ENCODE peak calls at places on chromosomes 12 and 14, in five cellular contexts. One of them, this sample, is unnamed.

GRCh38 chr14:75770635-75771034 is 109.6 kb downstream of the TTLL5 start:
- DNase-seq in SK-N-SH: no peak
- DNase-seq in PC-3: no peak
- DNase-seq in hepatocyte: no peak
- DNase-seq in MM.1S: no peak
- DNase-seq in this sample: no peak

GRCh38 chr12:55842681-55843429 is at the start of gene MMP19:
- DNase-seq in SK-N-SH: no peak
- DNase-seq in PC-3: peak; percentile 55
- DNase-seq in MM.1S: no peak
- DNase-seq in hepatocyte: peak; percentile 63
- DNase-seq in this sample: peak; percentile 87

GRCh38 chr12:129610601-129611120 is 293.2 kb downstream of the TMEM132D start:
- DNase-seq in PC-3: no peak
- DNase-seq in MM.1S: no peak
- DNase-seq in hepatocyte: no peak
- DNase-seq in SK-N-SH: no peak
- DNase-seq in this sample: no peak

GRCh38 chr12:89529738-89530137 is 3.9 kb upstream of the POC1B start:
- DNase-seq in PC-3: peak; percentile 74
- DNase-seq in MM.1S: peak; percentile 57
- DNase-seq in SK-N-SH: peak; percentile 69
- DNase-seq in hepatocyte: peak; percentile 55
- DNase-seq in this sample: peak; percentile 71

GRCh38 chr12:65280306-65280705 is 1.8 kb downstream of the MSRB3 start:
- DNase-seq in hepatocyte: no peak
- DNase-seq in SK-N-SH: no peak
- DNase-seq in PC-3: no peak
- DNase-seq in MM.1S: no peak
- DNase-seq in this sample: peak; percentile 43

GRCh38 chr12:108129017-108129812 is at the start of gene WSCD2:
- DNase-seq in hepatocyte: peak; percentile 82
- DNase-seq in SK-N-SH: peak; percentile 90
- DNase-seq in PC-3: peak; percentile 30
- DNase-seq in MM.1S: peak; percentile 42
- DNase-seq in this sample: peak; percentile 47

GRCh38 chr14:91369628-91370445 is 47.8 kb downstream of the CCDC88C start:
- DNase-seq in PC-3: peak; percentile 10
- DNase-seq in SK-N-SH: no peak
- DNase-seq in MM.1S: peak; percentile 12
- DNase-seq in hepatocyte: no peak
- DNase-seq in this sample: peak; percentile 39

GRCh38 chr14:32345311-32345771 is 16.2 kb downstream of the AKAP6 start:
- DNase-seq in hepatocyte: peak; percentile 35
- DNase-seq in SK-N-SH: no peak
- DNase-seq in MM.1S: no peak
- DNase-seq in PC-3: peak; percentile 2
- DNase-seq in this sample: peak; percentile 35

GRCh38 chr14:24132061-24132685 is 1.7 kb downstream of the FITM1 start:
- DNase-seq in hepatocyte: no peak
- DNase-seq in SK-N-SH: no peak
- DNase-seq in MM.1S: no peak
- DNase-seq in PC-3: no peak
- DNase-seq in this sample: no peak

GRCh38 chr14:34362625-34363251 is 99.3 kb downstream of the SPTSSA start:
- DNase-seq in MM.1S: no peak
- DNase-seq in PC-3: no peak
- DNase-seq in hepatocyte: no peak
- DNase-seq in SK-N-SH: no peak
- DNase-seq in this sample: peak; percentile 71

GRCh38 chr14:88829188-88829587 is 4.7 kb downstream of the TTC8 start:
- DNase-seq in MM.1S: no peak
- DNase-seq in SK-N-SH: no peak
- DNase-seq in PC-3: no peak
- DNase-seq in hepatocyte: no peak
- DNase-seq in this sample: no peak

GRCh38 chr14:91305650-91306431 is 61.3 kb upstream of the GPR68 start:
- DNase-seq in hepatocyte: no peak
- DNase-seq in PC-3: no peak
- DNase-seq in SK-N-SH: no peak
- DNase-seq in MM.1S: no peak
- DNase-seq in this sample: no peak

GRCh38 chr12:13044859-13045384 is 741 bp downstream of the FAM234B start:
- DNase-seq in PC-3: peak; percentile 7
- DNase-seq in hepatocyte: no peak
- DNase-seq in MM.1S: no peak
- DNase-seq in SK-N-SH: no peak
- DNase-seq in this sample: peak; percentile 51

GRCh38 chr14:38262844-38263243 is 7.0 kb upstream of the CLEC14A start:
- DNase-seq in SK-N-SH: no peak
- DNase-seq in MM.1S: no peak
- DNase-seq in hepatocyte: no peak
- DNase-seq in PC-3: no peak
- DNase-seq in this sample: no peak

GRCh38 chr14:38256358-38256840 is 506 bp upstream of the CLEC14A start:
- DNase-seq in MM.1S: no peak
- DNase-seq in PC-3: no peak
- DNase-seq in SK-N-SH: no peak
- DNase-seq in hepatocyte: no peak
- DNase-seq in this sample: no peak

GRCh38 chr14:38257500-38257899 is 1.6 kb upstream of the CLEC14A start:
- DNase-seq in PC-3: peak; percentile 25
- DNase-seq in SK-N-SH: no peak
- DNase-seq in hepatocyte: no peak
- DNase-seq in MM.1S: no peak
- DNase-seq in this sample: peak; percentile 46

GRCh38 chr14:38255673-38256357 is at the start of gene CLEC14A:
- DNase-seq in MM.1S: no peak
- DNase-seq in SK-N-SH: no peak
- DNase-seq in hepatocyte: peak; percentile 21
- DNase-seq in PC-3: no peak
- DNase-seq in this sample: peak; percentile 23

GRCh38 chr14:38261620-38262019 is 5.7 kb upstream of the CLEC14A start:
- DNase-seq in SK-N-SH: no peak
- DNase-seq in MM.1S: no peak
- DNase-seq in PC-3: no peak
- DNase-seq in hepatocyte: no peak
- DNase-seq in this sample: no peak
- TF ChIP-seq EZH2phosphoT487 in SK-N-SH: no peak
- TF ChIP-seq EZH2phosphoT487 in MM.1S: no peak
- TF ChIP-seq EZH2phosphoT487 in PC-3: no peak
- TF ChIP-seq EZH2phosphoT487 in hepatocyte: no peak
- TF ChIP-seq EZH2phosphoT487 in this sample: no peak

DNA sequence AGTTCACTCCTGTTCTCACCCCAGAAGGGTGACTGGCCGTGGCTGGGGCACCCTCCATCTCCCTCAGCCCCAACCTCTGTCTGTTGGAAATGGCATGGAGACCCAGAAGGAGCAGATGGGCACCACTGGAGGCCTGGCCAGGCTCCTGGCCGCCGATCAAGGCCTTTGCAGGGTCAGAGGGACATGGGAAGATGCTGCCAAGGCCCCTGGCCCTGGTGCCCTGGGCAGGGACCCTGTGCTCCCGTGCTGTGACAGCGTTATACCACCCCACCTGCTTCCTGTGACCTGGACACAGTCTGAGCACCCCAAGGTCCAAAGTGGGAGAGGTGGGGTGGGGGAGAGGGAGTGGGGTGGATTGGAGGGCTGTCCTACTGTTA is 3.5 kb downstream of the INF2 start:
- DNase-seq in PC-3: no peak
- DNase-seq in SK-N-SH: no peak
- DNase-seq in hepatocyte: no peak
- DNase-seq in MM.1S: no peak
- DNase-seq in this sample: no peak
- H3K27ac ChIP-seq in PC-3: no peak overlapping the region
- H3K27ac ChIP-seq in SK-N-SH: no peak overlapping the region
- H3K27ac ChIP-seq in hepatocyte: no peak overlapping the region
- H3K27ac ChIP-seq in MM.1S: no peak overlapping the region
- H3K27ac ChIP-seq in this sample: no peak overlapping the region

DNA sequence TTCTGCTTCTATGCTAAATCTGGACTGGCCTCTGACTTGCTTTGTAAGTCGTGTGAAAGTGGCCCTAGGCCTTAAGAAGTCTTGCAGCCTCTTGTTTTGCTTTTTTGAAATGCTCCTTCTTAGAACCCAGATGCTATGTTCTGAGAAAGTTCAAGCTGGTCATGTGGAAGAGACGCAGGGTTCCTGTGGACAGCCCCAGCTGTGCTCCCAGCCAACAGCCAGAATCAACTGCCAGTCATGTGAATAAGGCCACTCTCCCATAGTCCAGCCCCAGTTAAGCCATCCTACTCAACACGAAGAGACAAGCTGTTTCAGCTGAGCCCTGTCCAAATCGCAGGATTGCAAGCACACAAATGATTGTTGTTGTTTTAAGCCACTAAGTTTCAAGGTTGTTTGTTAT is 37.3 kb upstream of the TBPL2 start:
- DNase-seq in MM.1S: no peak
- DNase-seq in PC-3: no peak
- DNase-seq in hepatocyte: no peak
- DNase-seq in SK-N-SH: no peak
- DNase-seq in this sample: no peak
- TF ChIP-seq EZH2phosphoT487 in MM.1S: no peak
- TF ChIP-seq EZH2phosphoT487 in PC-3: no peak
- TF ChIP-seq EZH2phosphoT487 in hepatocyte: no peak
- TF ChIP-seq EZH2phosphoT487 in SK-N-SH: no peak
- TF ChIP-seq EZH2phosphoT487 in this sample: no peak

GRCh38 chr12:103834897-103835390 is 6.1 kb downstream of the NT5DC3 start:
- DNase-seq in SK-N-SH: no peak
- DNase-seq in PC-3: no peak
- DNase-seq in hepatocyte: no peak
- DNase-seq in MM.1S: no peak
- DNase-seq in this sample: no peak
- H3K27ac ChIP-seq in SK-N-SH: no peak overlapping the region
- H3K27ac ChIP-seq in PC-3: no peak overlapping the region
- H3K27ac ChIP-seq in hepatocyte: no peak overlapping the region
- H3K27ac ChIP-seq in MM.1S: no peak overlapping the region
- H3K27ac ChIP-seq in this sample: no peak overlapping the region

GRCh38 chr12:27652174-27652763 is 44.0 kb upstream of the REP15 start:
- DNase-seq in MM.1S: peak; percentile 62
- DNase-seq in hepatocyte: peak; percentile 91
- DNase-seq in SK-N-SH: peak; percentile 54
- DNase-seq in PC-3: peak; percentile 97
- DNase-seq in this sample: peak; percentile 88
- TF ChIP-seq EZH2phosphoT487 in MM.1S: no peak
- TF ChIP-seq EZH2phosphoT487 in hepatocyte: no peak
- TF ChIP-seq EZH2phosphoT487 in SK-N-SH: no peak
- TF ChIP-seq EZH2phosphoT487 in PC-3: no peak
- TF ChIP-seq EZH2phosphoT487 in this sample: no peak

DNA sequence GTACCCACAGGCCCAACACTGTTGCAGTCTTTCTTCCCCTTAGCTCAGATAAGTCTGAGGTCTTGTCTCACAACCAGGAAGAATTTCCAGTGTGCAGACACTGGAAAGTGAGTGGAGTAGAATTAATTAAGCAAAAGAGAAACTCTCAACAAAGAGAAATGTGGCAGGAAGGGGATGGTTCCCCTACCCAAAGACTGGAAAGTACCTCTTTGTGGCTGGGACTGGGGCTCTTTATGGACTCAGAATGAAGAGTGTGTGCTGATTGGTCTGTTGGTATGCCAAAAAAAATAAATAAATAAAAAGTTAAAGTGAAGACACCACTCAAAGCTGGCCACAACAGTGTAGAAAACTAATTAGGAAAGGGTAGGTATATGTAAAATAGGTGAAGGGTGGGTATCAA is 26.4 kb downstream of the GLIPR1L1 start:
- DNase-seq in PC-3: no peak
- DNase-seq in hepatocyte: no peak
- DNase-seq in MM.1S: peak; percentile 54
- DNase-seq in SK-N-SH: no peak
- DNase-seq in this sample: no peak
- H3K27ac ChIP-seq in PC-3: no peak overlapping the region
- H3K27ac ChIP-seq in hepatocyte: no peak overlapping the region
- H3K27ac ChIP-seq in MM.1S: peak overlapping the region; percentile 4
- H3K27ac ChIP-seq in SK-N-SH: no peak overlapping the region
- H3K27ac ChIP-seq in this sample: no peak overlapping the region

GRCh38 chr12:93167841-93168492 is 209.8 kb upstream of the NUDT4 start:
- DNase-seq in MM.1S: peak; percentile 49
- DNase-seq in hepatocyte: peak; percentile 70
- DNase-seq in SK-N-SH: no peak
- DNase-seq in PC-3: peak; percentile 43
- DNase-seq in this sample: peak; percentile 38
- TF ChIP-seq EZH2phosphoT487 in MM.1S: no peak
- TF ChIP-seq EZH2phosphoT487 in hepatocyte: no peak
- TF ChIP-seq EZH2phosphoT487 in SK-N-SH: no peak
- TF ChIP-seq EZH2phosphoT487 in PC-3: no peak
- TF ChIP-seq EZH2phosphoT487 in this sample: no peak

GRCh38 chr14:105290598-105291356 is 10.0 kb downstream of the BRF1 start:
- DNase-seq in hepatocyte: no peak
- DNase-seq in MM.1S: no peak
- DNase-seq in SK-N-SH: peak; percentile 79
- DNase-seq in PC-3: no peak
- DNase-seq in this sample: no peak

GRCh38 chr14:105287249-105288102 is 13.3 kb downstream of the BRF1 start:
- DNase-seq in hepatocyte: no peak
- DNase-seq in MM.1S: no peak
- DNase-seq in PC-3: no peak
- DNase-seq in SK-N-SH: peak; percentile 60
- DNase-seq in this sample: no peak

GRCh38 chr14:105294142-105294597 is 6.6 kb downstream of the BRF1 start:
- DNase-seq in MM.1S: no peak
- DNase-seq in hepatocyte: no peak
- DNase-seq in PC-3: no peak
- DNase-seq in SK-N-SH: peak; percentile 91
- DNase-seq in this sample: peak; percentile 63

GRCh38 chr14:105292810-105293711 is 7.7 kb downstream of the BRF1 start:
- DNase-seq in PC-3: no peak
- DNase-seq in hepatocyte: no peak
- DNase-seq in MM.1S: no peak
- DNase-seq in SK-N-SH: peak; percentile 58
- DNase-seq in this sample: no peak
- H3K27ac ChIP-seq in PC-3: no peak overlapping the region
- H3K27ac ChIP-seq in hepatocyte: no peak overlapping the region
- H3K27ac ChIP-seq in MM.1S: no peak overlapping the region
- H3K27ac ChIP-seq in SK-N-SH: peak overlapping the region; percentile 98
- H3K27ac ChIP-seq in this sample: no peak overlapping the region

GRCh38 chr12:112557954-112558630 is 139.3 kb downstream of the PTPN11 start:
- DNase-seq in PC-3: no peak
- DNase-seq in SK-N-SH: no peak
- DNase-seq in MM.1S: no peak
- DNase-seq in hepatocyte: no peak
- DNase-seq in this sample: no peak
- TF ChIP-seq EZH2phosphoT487 in PC-3: no peak
- TF ChIP-seq EZH2phosphoT487 in SK-N-SH: no peak
- TF ChIP-seq EZH2phosphoT487 in MM.1S: no peak
- TF ChIP-seq EZH2phosphoT487 in hepatocyte: no peak
- TF ChIP-seq EZH2phosphoT487 in this sample: no peak

This sample was measured in GM23248.